ENCODE peak calls at places on chromosomes 11 and 22, in six cellular contexts. X, E, U, Z, B and F are unnamed samples.

GRCh38 chr22:41243361-41243760 is 2.6 kb upstream of the CHADL start:
- DNase-seq in B (no peak), E (no peak), Z (no peak), U (no peak), X (no peak), F (no peak)

GRCh38 chr22:50447576-50448551 is 27.0 kb downstream of the SBF1 start:
- DNase-seq in X (no peak), B (no peak), U (no peak), E (no peak), Z (no peak), F (no peak)

GRCh38 chr22:28441720-28442263 is 237.8 kb downstream of the TTC28 start:
- DNase-seq in X (no peak), Z (no peak), E (no peak), B (no peak), U (peak), F (no peak)

GRCh38 chr22:17570851-17571631 is 7.7 kb downstream of the SLC25A18 start:
- DNase-seq in U (peak), B (peak), X (peak), Z (no peak), E (peak), F (no peak)

GRCh38 chr11:12602421-12602820 is 71.8 kb upstream of the TEAD1 start:
- DNase-seq in E (no peak), B (no peak), Z (no peak), X (no peak), U (peak), F (no peak)

GRCh38 chr11:28514391-28514790 is 406.2 kb downstream of the METTL15 start:
- DNase-seq in E (no peak), U (no peak), Z (no peak), X (no peak), B (no peak), F (no peak)

GRCh38 chr11:128582496-128583366 is 4.6 kb downstream of the ETS1 start:
- DNase-seq in U (peak), X (peak), B (peak), Z (no peak), E (no peak), F (no peak)

GRCh38 chr22:49298834-49299750 is 528.6 kb downstream of the BRD1 start:
- DNase-seq in B (no peak), X (no peak), E (no peak), U (no peak), Z (no peak), F (no peak)

GRCh38 chr22:47163481-47163875 is 401.0 kb downstream of the TBC1D22A start:
- DNase-seq in X (no peak), B (peak), E (no peak), U (no peak), Z (no peak), F (no peak)

GRCh38 chr11:116073854-116074837 is 569.9 kb upstream of the CADM1 start:
- DNase-seq in U (peak), Z (no peak), E (no peak), B (no peak), X (no peak), F (no peak)

GRCh38 chr11:57240007-57240406 is 3.0 kb upstream of the APLNR start:
- DNase-seq in U (no peak), B (no peak), X (no peak), Z (no peak), E (no peak), F (no peak)

GRCh38 chr11:2825886-2826678 is 59.5 kb downstream of the CDKN1C start:
- DNase-seq in E (peak), Z (no peak), B (peak), U (peak), X (peak), F (no peak)

GRCh38 chr11:115220881-115221280 is 283.3 kb downstream of the CADM1 start:
- DNase-seq in Z (no peak), U (no peak), B (no peak), E (no peak), X (peak), F (no peak)

GRCh38 chr11:46309669-46310288 is 32.3 kb downstream of the CREB3L1 start:
- DNase-seq in X (no peak), B (no peak), Z (no peak), E (no peak), U (no peak), F (no peak)

GRCh38 chr11:35781342-35782171 is 119.0 kb downstream of the TRIM44 start:
- DNase-seq in E (no peak), X (no peak), Z (no peak), U (peak), B (no peak), F (no peak)

GRCh38 chr11:84503503-84503902 is 1123.6 kb downstream of the DLG2 start:
- DNase-seq in E (no peak), Z (no peak), X (no peak), B (no peak), U (no peak), F (no peak)

GRCh38 chr22:46233231-46233630 is 16.9 kb downstream of the CDPF1 start:
- DNase-seq in E (peak), U (peak), B (peak), Z (no peak), X (peak), F (no peak)

GRCh38 chr11:99325807-99326206 is 305.1 kb downstream of the CNTN5 start:
- DNase-seq in U (peak), B (no peak), X (no peak), Z (no peak), E (no peak), F (no peak)

GRCh38 chr11:115659061-115659963 is 155.1 kb upstream of the CADM1 start:
- DNase-seq in B (no peak), U (peak), X (no peak), Z (no peak), E (no peak), F (no peak)

GRCh38 chr11:66328036-66328306 is 8.3 kb downstream of the RIN1 start:
- DNase-seq in Z (no peak), U (no peak), X (no peak), B (peak), E (no peak), F (no peak)

GRCh38 chr22:35684270-35684700 is 33.4 kb upstream of the APOL5 start:
- DNase-seq in E (no peak), U (peak), B (no peak), Z (no peak), X (peak), F (no peak)

GRCh38 chr11:61717286-61718033 is 35.0 kb upstream of the MYRF start:
- DNase-seq in U (no peak), B (no peak), X (no peak), Z (no peak), E (no peak), F (no peak)

GRCh38 chr22:49705631-49706352 is 121.9 kb downstream of the BRD1 start:
- DNase-seq in B (no peak), X (no peak), Z (peak), U (no peak), E (no peak), F (no peak)

GRCh38 chr22:25141994-25142620 is 57.6 kb upstream of the CRYBB3 start:
- DNase-seq in X (no peak), B (no peak), U (no peak), E (no peak), Z (no peak), F (no peak)

GRCh38 chr11:99494065-99494464 is 473.3 kb downstream of the CNTN5 start:
- DNase-seq in X (no peak), Z (no peak), B (no peak), U (no peak), E (no peak), F (no peak)

GRCh38 chr11:117084992-117085391 is 13.2 kb downstream of the SIK3 start:
- DNase-seq in E (no peak), Z (no peak), X (no peak), B (no peak), U (no peak), F (no peak)

GRCh38 chr11:65492637-65493366 is 6.0 kb upstream of the MALAT1 start:
- DNase-seq in B (peak), Z (no peak), X (peak), U (peak), E (peak), F (no peak)

GRCh38 chr22:37427128-37427710 is at the start of gene ELFN2:
- DNase-seq in U (peak), B (no peak), E (no peak), Z (no peak), X (no peak), F (no peak)

GRCh38 chr11:95346207-95346718 is 115.3 kb upstream of the SESN3 start:
- DNase-seq in X (no peak), Z (no peak), U (no peak), E (no peak), B (no peak), F (no peak)

GRCh38 chr11:95257596-95257995 is 26.6 kb upstream of the SESN3 start:
- DNase-seq in E (no peak), U (no peak), B (no peak), Z (no peak), X (no peak), F (no peak)

GRCh38 chr11:87038235-87038960 is 664 bp downstream of the TMEM135 start:
- DNase-seq in U (peak), B (no peak), E (no peak), X (no peak), Z (no peak), F (no peak)

GRCh38 chr11:45030778-45031177 is 80.1 kb upstream of the TP53I11 start:
- DNase-seq in X (no peak), U (no peak), Z (no peak), B (no peak), E (no peak), F (no peak)

GRCh38 chr11:82046778-82047177 is 686.9 kb downstream of the FAM181B start:
- DNase-seq in U (peak), B (no peak), Z (no peak), X (no peak), E (no peak), F (no peak)

GRCh38 chr22:33057363-33057995 is 702 bp downstream of the SYN3 start:
- DNase-seq in Z (no peak), X (no peak), E (no peak), B (no peak), U (no peak), F (no peak)

GRCh38 chr11:57476883-57477506 is 16.7 kb downstream of the RTN4RL2 start:
- DNase-seq in U (no peak), Z (peak), E (no peak), B (peak), X (no peak), F (no peak)

GRCh38 chr11:106594751-106595351 is 423.4 kb downstream of the GUCY1A2 start:
- DNase-seq in X (no peak), U (no peak), Z (no peak), E (no peak), B (no peak), F (no peak)

GRCh38 chr11:57324154-57324885 is 432 bp downstream of the TNKS1BP1 start:
- DNase-seq in E (no peak), Z (no peak), B (peak), U (peak), X (no peak), F (peak)

GRCh38 chr11:129280027-129280811 is 88.1 kb upstream of the ARHGAP32 start:
- DNase-seq in Z (no peak), E (no peak), B (no peak), X (no peak), U (peak), F (no peak)

DNA sequence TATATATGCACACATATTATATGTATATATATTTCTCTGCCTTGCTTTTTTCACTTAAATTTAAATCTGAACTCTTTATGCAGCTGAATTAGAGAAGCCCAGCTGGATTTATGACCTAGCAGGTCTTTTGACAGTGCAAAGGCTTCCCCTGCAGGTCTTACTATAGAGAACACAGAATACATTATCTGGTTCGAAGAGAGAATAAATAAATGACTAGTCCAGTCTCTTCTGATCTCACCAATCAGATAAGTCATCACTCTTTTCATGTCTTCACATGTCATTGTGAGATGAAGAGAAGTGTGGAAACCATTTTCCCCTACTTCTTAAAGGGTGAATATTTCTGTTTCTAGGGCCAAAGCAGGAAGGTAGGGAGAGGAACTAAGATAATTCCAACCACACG is 58.2 kb downstream of the OR10A6 start:
- DNase-seq in B (no peak), E (no peak), Z (no peak), X (no peak), U (no peak), F (no peak)
- TF ChIP-seq CTCF in B (no peak), E (no peak), Z (no peak), X (no peak), U (no peak), F (no peak)

DNA sequence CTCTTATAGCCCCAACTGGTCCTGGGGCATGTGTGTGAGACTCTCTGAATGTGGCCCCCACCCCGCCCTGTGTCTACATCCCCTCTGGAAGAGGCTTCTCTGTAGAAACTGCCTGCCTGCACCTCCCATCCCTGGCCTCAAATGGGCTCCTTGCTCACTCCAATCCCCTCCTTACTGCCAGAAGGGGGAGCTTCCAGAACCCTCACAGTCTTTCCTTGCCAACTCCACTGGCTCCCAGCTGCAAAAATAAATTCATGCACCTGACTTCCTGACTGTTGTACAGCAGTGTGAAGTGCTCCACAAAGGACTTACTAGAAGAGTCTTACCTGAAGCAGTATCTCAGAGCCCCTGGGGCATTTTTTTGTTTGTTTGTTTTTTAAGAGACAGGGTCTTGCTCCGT is 15.2 kb upstream of the SERPIND1 start:
- DNase-seq in E (no peak), U (no peak), Z (no peak), B (no peak), X (no peak), F (no peak)
- TF ChIP-seq CTCF in E (no peak), U (peak), Z (no peak), B (no peak), X (no peak), F (peak)

GRCh38 chr11:1103401-1104360 is 29.0 kb downstream of the MUC2 start:
- DNase-seq in Z (no peak), U (no peak), B (peak), E (no peak), X (no peak), F (no peak)
- TF ChIP-seq CTCF in Z (no peak), U (no peak), B (no peak), E (no peak), X (no peak), F (no peak)

GRCh38 chr11:58923300-58923788 is 15.9 kb upstream of the GLYATL1 start:
- DNase-seq in X (no peak), E (no peak), U (peak), Z (no peak), B (no peak), F (no peak)
- TF ChIP-seq CTCF in X (no peak), E (no peak), U (peak), Z (peak), B (no peak), F (peak)

GRCh38 chr22:19058713-19059451 is 63.3 kb downstream of the DGCR2 start:
- DNase-seq in U (no peak), Z (no peak), E (no peak), X (no peak), B (no peak), F (no peak)
- TF ChIP-seq CTCF in U (no peak), Z (no peak), E (no peak), X (no peak), B (no peak), F (no peak)

GRCh38 chr11:81007046-81007445 is 1566.2 kb upstream of the TENM4 start:
- DNase-seq in E (no peak), X (no peak), Z (no peak), U (peak), B (no peak), F (no peak)
- TF ChIP-seq CTCF in E (no peak), X (no peak), Z (no peak), U (peak), B (no peak), F (no peak)

DNA sequence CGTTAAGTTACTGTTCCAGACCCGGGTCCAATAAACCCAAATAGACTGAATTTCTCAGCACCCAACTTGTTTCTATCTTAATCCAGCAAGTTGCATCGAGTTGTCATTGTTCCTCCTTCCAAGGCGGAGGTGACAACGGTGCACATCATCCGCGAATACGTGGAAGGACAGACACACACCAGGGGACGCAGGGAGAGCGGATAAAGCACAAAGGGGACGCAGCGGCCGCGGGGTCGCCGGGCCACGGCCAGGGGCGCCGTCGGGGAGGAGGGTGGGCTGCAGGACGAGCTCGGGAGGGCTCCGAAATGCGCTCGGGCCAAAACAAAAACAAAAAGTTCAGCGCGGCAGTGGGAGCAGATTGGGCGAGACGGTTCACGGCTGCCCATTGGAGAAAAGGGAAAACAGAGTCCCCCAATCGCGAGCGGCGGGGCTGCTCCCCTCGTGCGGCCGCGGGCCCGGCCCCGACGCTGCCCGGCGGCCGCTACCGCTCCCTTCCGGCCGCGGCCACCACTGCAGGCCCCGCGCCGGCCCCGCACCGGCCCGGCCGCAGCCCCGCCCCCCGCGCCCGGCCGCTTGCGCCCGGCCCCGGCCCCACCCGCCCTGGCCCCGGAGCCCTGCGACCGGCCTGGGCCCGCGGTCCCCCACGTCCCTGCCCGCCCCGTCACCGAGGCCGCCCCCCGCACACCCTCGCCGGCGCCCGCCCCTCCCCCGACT is 518 bp downstream of the KMT5B start:
- DNase-seq in B (peak), U (peak), E (no peak), Z (peak), X (peak), F (no peak)
- TF ChIP-seq CTCF in B (peak), U (peak), E (peak), Z (no peak), X (peak), F (peak)

GRCh38 chr11:20671856-20672546 is 2.6 kb downstream of the NELL1 start:
- DNase-seq in X (no peak), E (no peak), Z (no peak), B (no peak), U (peak), F (no peak)
- TF ChIP-seq CTCF in X (no peak), E (no peak), Z (no peak), B (no peak), U (peak), F (peak)

GRCh38 chr11:18012314-18012905 is 437 bp downstream of the SERGEF start:
- DNase-seq in B (peak), U (peak), X (peak), Z (peak), E (peak), F (no peak)

GRCh38 chr11:18014876-18015275 is 2.0 kb upstream of the SERGEF start:
- DNase-seq in U (no peak), X (no peak), B (no peak), Z (no peak), E (no peak), F (no peak)

GRCh38 chr11:18011633-18012313 is 1.1 kb downstream of the SERGEF start:
- DNase-seq in E (no peak), B (peak), X (no peak), Z (no peak), U (no peak), F (no peak)

GRCh38 chr11:18013790-18014507 is 1.1 kb upstream of the SERGEF start:
- DNase-seq in B (no peak), U (peak), E (no peak), Z (no peak), X (no peak), F (no peak)

GRCh38 chr11:18012906-18013781 is at the start of gene SERGEF:
- DNase-seq in Z (peak), E (peak), U (peak), X (peak), B (peak), F (peak)
- TF ChIP-seq CTCF in Z (no peak), E (no peak), U (no peak), X (peak), B (no peak), F (no peak)